ENCODE peak calls at places on chromosomes 5 and 9, in four cellular contexts. G is IMR-90, Y is A549, W is GM12878. M is an unnamed sample.
A peak's percentile ranks its signal among the peaks of the same experiment; 100 is the strongest.

GRCh38 chr5:33300209-33300742 is 140.5 kb upstream of the TARS1 start:
- DNase-seq in G (no peak), Y (no peak), W (peak; percentile 33), M (no peak)

GRCh38 chr9:11349187-11349586 is 736.4 kb upstream of the PTPRD start:
- DNase-seq in G (no peak), Y (no peak), W (no peak), M (no peak)

GRCh38 chr5:114447084-114447773 is 85.4 kb downstream of the KCNN2 start:
- DNase-seq in G (peak; percentile 3), Y (peak; percentile 6), W (no peak), M (peak; percentile 10)

GRCh38 chr5:146852089-146852488 is 26.5 kb downstream of the PPP2R2B start:
- DNase-seq in G (no peak), Y (no peak), W (no peak), M (no peak)

GRCh38 chr5:27242258-27242626 is 203.9 kb upstream of the CDH9 start:
- DNase-seq in G (no peak), Y (no peak), W (no peak), M (no peak)

GRCh38 chr5:106408141-106408540 is 1262.6 kb downstream of the EFNA5 start:
- DNase-seq in G (no peak), Y (no peak), W (no peak), M (no peak)

GRCh38 chr5:124859027-124859426 is 112.6 kb upstream of the ZNF608 start:
- DNase-seq in G (no peak), Y (no peak), W (no peak), M (no peak)

GRCh38 chr9:75149841-75150241 is 61.5 kb downstream of the OSTF1 start:
- DNase-seq in G (no peak), Y (no peak), W (no peak), M (no peak)

GRCh38 chr5:90113108-90113507 is 296.4 kb downstream of the CETN3 start:
- DNase-seq in G (no peak), Y (no peak), W (no peak), M (no peak)

GRCh38 chr5:177443144-177443983 is 3.2 kb upstream of the PRR7 start:
- DNase-seq in G (no peak), Y (no peak), W (no peak), M (no peak)

GRCh38 chr9:93231121-93231694 is 47.3 kb downstream of the WNK2 start:
- DNase-seq in G (no peak), Y (no peak), W (no peak), M (no peak)

GRCh38 chr5:172806897-172807672 is 27.0 kb upstream of the ERGIC1 start:
- DNase-seq in G (peak; percentile 89), Y (peak; percentile 93), W (peak; percentile 81), M (peak; percentile 88)

GRCh38 chr5:105872569-105873270 is 1798.0 kb downstream of the EFNA5 start:
- DNase-seq in G (no peak), Y (no peak), W (no peak), M (no peak)

GRCh38 chr5:8729437-8729836 is 816.4 kb downstream of the SEMA5A start:
- DNase-seq in G (peak; percentile 68), Y (no peak), W (no peak), M (no peak)

GRCh38 chr9:80369641-80370040 is 797.9 kb downstream of the TLE4 start:
- DNase-seq in G (no peak), Y (no peak), W (no peak), M (no peak)

GRCh38 chr5:146716636-146717035 is 161.9 kb downstream of the PPP2R2B start:
- DNase-seq in G (peak; percentile 21), Y (no peak), W (no peak), M (no peak)

GRCh38 chr5:130400091-130400490 is 495.8 kb downstream of the CHSY3 start:
- DNase-seq in G (no peak), Y (peak; percentile 36), W (no peak), M (no peak)

GRCh38 chr9:125126019-125126746 is 17.1 kb downstream of the SCAI start:
- DNase-seq in G (peak; percentile 100), Y (no peak), W (peak; percentile 50), M (peak; percentile 73)

GRCh38 chr5:143135832-143136551 is 267.5 kb downstream of the NR3C1 start:
- DNase-seq in G (peak; percentile 17), Y (no peak), W (no peak), M (no peak)

GRCh38 chr9:121601234-121601633 is 50.2 kb upstream of the DAB2IP start:
- DNase-seq in G (no peak), Y (no peak), W (no peak), M (no peak)

GRCh38 chr9:131678499-131679111 is 61.3 kb downstream of the RAPGEF1 start:
- DNase-seq in G (peak; percentile 98), Y (peak; percentile 92), W (peak; percentile 87), M (peak; percentile 76)

GRCh38 chr5:95934207-95934804 is 27.3 kb downstream of the ELL2 start:
- DNase-seq in G (no peak), Y (no peak), W (no peak), M (peak; percentile 66)

GRCh38 chr5:95932941-95933340 is 28.7 kb downstream of the ELL2 start:
- DNase-seq in G (no peak), Y (no peak), W (no peak), M (no peak)

GRCh38 chr5:95936812-95937397 is 24.7 kb downstream of the ELL2 start:
- DNase-seq in G (no peak), Y (no peak), W (no peak), M (no peak)

GRCh38 chr5:95937607-95938152 is 24.0 kb downstream of the ELL2 start:
- DNase-seq in G (no peak), Y (no peak), W (no peak), M (no peak)

DNA sequence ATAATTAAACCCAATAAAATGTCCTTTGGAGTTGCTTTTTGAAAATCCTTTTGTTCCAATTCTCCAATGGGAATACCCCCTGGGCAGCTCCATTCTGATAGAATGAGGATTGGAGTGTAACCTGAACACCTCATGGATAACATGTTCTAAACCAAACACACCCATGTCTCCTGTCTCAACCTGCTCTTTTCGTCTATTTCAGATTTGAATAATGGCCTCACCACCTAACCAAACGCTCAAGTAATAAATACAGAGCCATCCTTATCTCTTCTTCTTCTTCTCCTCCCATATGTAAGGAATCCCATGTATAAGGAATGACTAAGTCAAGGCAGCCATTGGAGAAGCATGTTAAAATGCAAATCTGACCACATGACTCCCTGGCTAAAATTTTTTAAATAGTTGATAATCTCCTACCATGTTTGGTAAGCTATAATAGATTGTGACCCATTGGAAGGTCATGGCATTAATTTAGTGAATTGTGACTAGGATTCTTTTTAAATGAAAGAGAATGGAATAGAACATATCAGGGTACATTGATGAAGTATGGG is 26.0 kb downstream of the ELL2 start:
- DNase-seq in G (peak; percentile 62), Y (no peak), W (no peak), M (no peak)
- TF ChIP-seq ELK1 in G (no peak), Y (no peak), W (no peak), M (no peak)

GRCh38 chr5:127298623-127299022 is 8.0 kb downstream of the MEGF10 start:
- DNase-seq in G (no peak), Y (no peak), W (no peak), M (no peak)
- TF ChIP-seq ELK1 in G (no peak), Y (no peak), W (no peak), M (no peak)

GRCh38 chr5:180313677-180314076 is 21.8 kb upstream of the MAPK9 start:
- DNase-seq in G (no peak), Y (no peak), W (no peak), M (peak; percentile 52)

GRCh38 chr5:180316586-180316985 is 24.7 kb upstream of the MAPK9 start:
- DNase-seq in G (no peak), Y (no peak), W (no peak), M (no peak)

GRCh38 chr5:180315762-180316212 is 23.9 kb upstream of the MAPK9 start:
- DNase-seq in G (peak; percentile 35), Y (peak; percentile 54), W (no peak), M (peak; percentile 79)

GRCh38 chr5:180318456-180319089 is 26.7 kb upstream of the MAPK9 start:
- DNase-seq in G (no peak), Y (no peak), W (no peak), M (no peak)

DNA sequence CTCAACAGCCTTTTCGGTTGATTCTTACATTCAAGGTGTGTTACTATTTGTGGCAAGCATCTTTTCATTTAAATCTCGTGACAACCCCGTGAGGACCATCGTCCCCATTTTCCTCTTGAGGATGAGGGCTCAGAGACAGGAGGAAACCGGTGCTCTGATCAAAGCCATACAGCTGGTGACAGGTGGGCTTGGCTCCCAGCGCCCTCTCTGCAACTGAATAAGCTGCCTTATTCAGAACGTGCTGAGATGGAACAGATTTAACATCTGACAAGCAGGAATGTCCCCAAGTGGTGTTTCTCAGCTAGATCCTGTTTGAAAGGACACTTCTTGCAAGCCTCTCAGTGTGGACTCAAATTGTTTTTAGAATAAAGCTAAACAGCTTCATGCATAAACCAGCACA is 22.2 kb upstream of the MAPK9 start:
- DNase-seq in G (no peak), Y (no peak), W (no peak), M (no peak)
- TF ChIP-seq ELK1 in G (no peak), Y (no peak), W (no peak), M (no peak)

DNA sequence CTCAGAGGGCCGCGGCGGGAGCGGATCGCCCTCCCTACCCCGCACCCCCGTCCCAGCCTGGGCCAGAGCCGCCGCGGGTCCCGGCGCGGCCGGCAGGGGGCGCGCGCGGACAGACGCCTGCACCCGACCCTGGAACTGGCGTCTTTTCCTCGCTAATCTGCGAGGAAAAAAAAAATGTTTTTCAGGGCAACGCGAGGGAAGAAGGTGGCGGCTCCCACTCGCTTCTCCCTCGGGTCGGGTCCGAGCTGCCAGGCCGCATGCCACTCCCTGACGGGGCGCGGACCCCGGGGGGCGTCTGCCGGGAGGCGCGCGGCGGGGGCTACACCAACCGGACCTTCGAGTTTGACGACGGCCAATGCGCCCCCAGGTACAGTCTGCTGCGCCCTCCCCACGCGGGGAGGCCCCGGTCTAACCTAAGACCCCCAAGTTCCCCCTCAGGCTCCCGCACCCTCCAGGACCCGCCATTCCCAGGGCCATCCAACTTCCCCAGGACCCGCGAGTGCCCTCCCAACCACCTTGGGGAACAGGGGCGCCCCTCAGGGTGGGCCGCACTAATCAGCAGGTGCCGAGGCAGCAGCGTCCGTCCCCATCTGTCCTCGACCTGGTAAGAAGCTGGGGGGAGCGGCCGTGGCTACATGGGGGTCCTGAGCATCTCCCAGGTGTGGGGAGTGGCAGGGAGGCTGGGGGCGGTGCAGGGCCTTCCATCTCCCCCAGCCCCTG is at the start of gene KCNT1:
- DNase-seq in G (peak; percentile 13), Y (peak; percentile 94), W (no peak), M (peak; percentile 71)
- TF ChIP-seq ELK1 in G (no peak), Y (no peak), W (no peak), M (no peak)

DNA sequence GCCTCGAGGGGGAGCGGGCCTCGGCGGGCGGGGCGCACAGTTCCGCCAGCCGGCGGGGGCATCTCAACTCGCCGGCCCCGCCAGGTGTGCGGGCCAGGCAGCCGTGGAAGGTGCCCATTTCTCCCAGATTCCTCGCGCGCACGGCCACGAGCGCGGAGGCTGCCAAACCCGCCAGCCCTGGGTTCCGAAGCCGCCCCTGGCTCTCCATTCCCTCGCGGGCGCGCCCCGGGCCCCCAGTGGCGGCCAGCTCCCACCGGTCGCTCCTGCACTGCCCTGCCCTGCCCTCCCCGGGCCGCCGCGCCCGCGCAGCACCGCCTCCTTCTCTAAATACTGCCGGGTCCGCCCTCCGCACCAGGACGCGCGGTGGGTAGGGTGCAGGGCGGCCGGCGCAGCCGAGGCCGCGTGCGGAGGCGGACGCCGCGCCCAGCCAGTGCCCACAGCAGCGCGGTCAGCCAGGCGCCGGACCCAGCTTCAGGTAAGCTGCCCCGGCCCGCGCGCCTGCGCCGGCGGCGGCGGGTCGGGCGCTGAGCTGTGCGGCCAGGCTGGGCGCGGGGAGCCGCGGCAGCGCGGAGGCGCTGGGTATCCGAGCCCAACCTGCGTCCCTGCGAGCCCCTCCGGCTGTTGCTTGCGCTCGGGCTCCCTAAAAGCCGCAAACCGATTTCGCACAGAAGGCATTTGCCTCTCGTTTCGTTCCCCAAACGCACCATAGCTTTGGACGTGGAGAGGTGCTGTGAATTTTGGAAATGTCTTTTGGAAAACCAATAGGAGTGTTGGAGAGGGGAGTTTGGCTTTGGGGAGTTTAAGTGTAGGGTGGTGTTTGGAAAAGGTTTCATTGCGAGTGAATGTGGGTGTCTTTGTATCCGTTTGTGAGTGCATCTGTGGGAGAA is at the start of gene TMEM171:
- DNase-seq in G (peak; percentile 37), Y (peak; percentile 54), W (no peak), M (no peak)
- TF ChIP-seq ELK1 in G (no peak), Y (no peak), W (no peak), M (no peak)

GRCh38 chr9:88106492-88106891 is 31.8 kb downstream of the SPATA31C2 start:
- DNase-seq in G (peak; percentile 36), Y (no peak), W (no peak), M (no peak)
- TF ChIP-seq ELK1 in G (no peak), Y (no peak), W (no peak), M (no peak)